ENCODE peak calls at places on chromosomes 1 and 21, in four cellular contexts. C is endothelial cell of umbilical vein, V is HL-60, P is GM23248. T is an unnamed sample.

GRCh38 chr1:78833491-78833890 is 173.0 kb downstream of the ADGRL4 start:
- DNase-seq in C (peak), V (no peak), P (peak), T (no peak)

GRCh38 chr21:42621828-42622199 is 31.6 kb upstream of the PDE9A start:
- DNase-seq in C (no peak), V (no peak), P (no peak), T (no peak)

GRCh38 chr1:158999301-159000069 is 10.2 kb upstream of the IFI16 start:
- DNase-seq in C (peak), V (no peak), P (peak), T (peak)

GRCh38 chr1:159429074-159429861 is 2.7 kb upstream of the OR10J4 start:
- DNase-seq in C (peak), V (no peak), P (peak), T (no peak)

GRCh38 chr1:109639841-109640184 is 16.1 kb upstream of the GSTM4 start:
- DNase-seq in C (no peak), V (peak), P (no peak), T (no peak)

GRCh38 chr1:162906485-162906884 is 45.5 kb upstream of the CCDC190 start:
- DNase-seq in C (no peak), V (no peak), P (no peak), T (no peak)

GRCh38 chr1:185917646-185918045 is 183.5 kb downstream of the HMCN1 start:
- DNase-seq in C (peak), V (no peak), P (peak), T (no peak)

GRCh38 chr1:43527111-43527878 is 3.4 kb upstream of the PTPRF start:
- DNase-seq in C (no peak), V (no peak), P (no peak), T (no peak)

GRCh38 chr1:84834419-84835064 is 58.5 kb downstream of the LPAR3 start:
- DNase-seq in C (peak), V (no peak), P (peak), T (no peak)

GRCh38 chr1:110148961-110149360 is 1.3 kb upstream of the SLC6A17 start:
- DNase-seq in C (no peak), V (no peak), P (peak), T (no peak)

GRCh38 chr1:67535474-67535873 is 105.3 kb upstream of the SERBP1 start:
- DNase-seq in C (peak), V (peak), P (peak), T (peak)

GRCh38 chr1:108639899-108640560 is 20.9 kb downstream of the HENMT1 start:
- DNase-seq in C (no peak), V (no peak), P (no peak), T (no peak)

GRCh38 chr1:160291248-160292220 is 6.6 kb upstream of the PEX19 start:
- DNase-seq in C (peak), V (peak), P (peak), T (peak)

GRCh38 chr1:31010081-31010989 is 55.2 kb downstream of the PUM1 start:
- DNase-seq in C (no peak), V (no peak), P (peak), T (no peak)

GRCh38 chr21:42220138-42220701 is 1.3 kb downstream of the ABCG1 start:
- DNase-seq in C (peak), V (peak), P (peak), T (peak)

GRCh38 chr1:221263831-221264767 is 384.9 kb downstream of the HLX start:
- DNase-seq in C (peak), V (peak), P (peak), T (peak)

GRCh38 chr1:10850026-10850425 is 53.6 kb upstream of the CASZ1 start:
- DNase-seq in C (no peak), V (no peak), P (no peak), T (no peak)

GRCh38 chr1:194277927-194278326 is 1091.5 kb upstream of the B3GALT2 start:
- DNase-seq in C (no peak), V (no peak), P (no peak), T (no peak)

GRCh38 chr1:230087034-230087721 is 20.1 kb downstream of the GALNT2 start:
- DNase-seq in C (no peak), V (peak), P (no peak), T (no peak)

GRCh38 chr1:41728403-41729202 is 190.1 kb downstream of the HIVEP3 start:
- DNase-seq in C (no peak), V (peak), P (no peak), T (peak)

GRCh38 chr1:41733021-41733420 is 185.7 kb downstream of the HIVEP3 start:
- DNase-seq in C (no peak), V (no peak), P (no peak), T (no peak)

GRCh38 chr1:41733725-41734124 is 185.0 kb downstream of the HIVEP3 start:
- DNase-seq in C (no peak), V (no peak), P (no peak), T (no peak)

GRCh38 chr1:41731631-41732030 is 187.1 kb downstream of the HIVEP3 start:
- DNase-seq in C (no peak), V (peak), P (no peak), T (no peak)

DNA sequence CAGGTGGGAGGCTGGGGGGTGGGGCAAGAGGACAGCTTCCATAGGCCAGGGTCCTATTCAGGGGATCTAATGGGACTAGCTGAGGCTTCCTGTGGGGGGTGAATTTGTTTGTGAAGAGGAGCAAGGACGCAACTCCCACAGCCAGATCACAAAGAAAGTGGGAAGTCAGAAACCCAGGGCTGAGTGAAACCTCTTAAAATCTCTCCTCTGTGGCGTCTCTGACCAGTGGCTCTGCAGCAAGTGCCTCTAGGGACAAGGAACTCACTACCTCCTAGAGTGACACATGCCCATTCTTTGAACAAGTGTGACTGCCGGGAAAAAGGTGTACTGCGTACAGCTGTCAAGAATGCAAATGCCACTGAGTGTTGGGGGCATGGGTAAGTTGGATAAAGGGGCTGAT is 187.9 kb downstream of the HIVEP3 start:
- DNase-seq in C (no peak), V (no peak), P (no peak), T (no peak)
- H3K27ac ChIP-seq in C (no peak), V (no peak), P (no peak), T (no peak)

DNA sequence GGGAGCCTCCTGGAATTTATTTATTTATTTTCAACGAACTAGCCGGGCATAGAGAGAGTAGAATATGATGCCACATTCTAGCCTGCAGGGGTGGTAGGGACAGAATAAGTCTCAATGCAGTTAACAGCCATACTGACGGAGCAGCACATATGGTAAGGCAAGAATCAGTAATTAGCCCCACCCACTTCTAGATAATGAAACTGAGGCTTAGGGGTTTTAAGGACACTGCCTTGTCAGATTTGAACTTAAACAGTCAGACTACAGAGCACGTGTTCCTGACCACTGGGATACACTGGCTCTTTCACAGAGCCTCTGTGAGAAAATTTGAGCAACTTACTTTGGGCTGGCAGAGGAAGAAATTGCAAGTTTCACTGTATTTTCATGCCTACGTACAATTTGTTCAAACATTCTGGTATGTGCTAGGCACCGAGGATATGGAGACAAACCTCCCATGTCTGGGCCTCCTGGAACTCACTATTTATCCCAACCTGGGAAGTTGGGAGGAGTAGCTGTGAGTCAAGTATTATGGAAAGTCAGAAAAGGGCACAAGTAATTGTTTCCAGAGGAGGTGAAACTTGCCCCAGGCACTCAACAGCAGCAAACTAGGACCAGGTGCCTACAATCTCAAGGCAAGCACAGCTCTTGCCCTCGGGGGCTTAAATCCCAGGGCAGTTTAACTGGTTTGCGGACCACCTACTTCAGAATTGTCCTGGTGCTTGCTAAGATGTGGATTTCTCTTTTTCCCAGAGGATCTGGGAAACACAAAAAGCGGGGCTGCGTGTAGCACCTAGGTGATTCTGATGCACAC is 1.6 kb upstream of the CLIC4 start:
- DNase-seq in C (peak), V (no peak), P (peak), T (no peak)
- H3K27ac ChIP-seq in C (no peak), V (no peak), P (peak), T (peak)

GRCh38 chr1:42108309-42108708 is 44.9 kb upstream of the GUCA2B start:
- DNase-seq in C (no peak), V (no peak), P (no peak), T (no peak)
- H3K27ac ChIP-seq in C (no peak), V (no peak), P (no peak), T (no peak)

DNA sequence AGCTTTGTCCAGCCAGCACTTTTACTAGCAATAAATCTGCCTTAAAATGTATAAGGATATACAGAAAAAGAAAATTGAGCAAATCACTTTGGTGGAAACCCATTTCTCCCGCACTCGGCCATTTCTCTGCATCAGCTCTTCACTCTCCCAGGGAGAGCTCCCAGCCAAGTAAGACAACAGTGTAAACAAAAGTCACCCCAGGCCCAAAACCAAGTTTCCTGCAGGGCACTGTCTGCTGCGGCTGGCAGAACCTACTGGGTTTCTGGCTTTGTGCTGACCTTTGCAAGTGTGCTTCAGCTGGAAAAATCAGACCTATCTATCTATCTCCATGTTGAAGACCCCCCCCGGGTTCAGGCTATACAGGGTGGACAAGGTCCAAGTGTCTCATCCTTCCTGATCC is 476.7 kb upstream of the CAMK1G start:
- DNase-seq in C (no peak), V (no peak), P (no peak), T (no peak)
- H3K27ac ChIP-seq in C (no peak), V (no peak), P (no peak), T (no peak)

GRCh38 chr1:183444243-183444642 is 26.1 kb upstream of the NMNAT2 start:
- DNase-seq in C (peak), V (no peak), P (peak), T (no peak)
- H3K27ac ChIP-seq in C (no peak), V (no peak), P (no peak), T (no peak)

GRCh38 chr1:225409051-225409450 is 18.8 kb downstream of the LBR start:
- DNase-seq in C (no peak), V (no peak), P (no peak), T (no peak)

GRCh38 chr1:225406976-225407725 is 20.7 kb downstream of the LBR start:
- DNase-seq in C (no peak), V (no peak), P (no peak), T (no peak)

GRCh38 chr1:225410036-225410435 is 17.8 kb downstream of the LBR start:
- DNase-seq in C (no peak), V (no peak), P (no peak), T (no peak)

GRCh38 chr1:225407755-225408154 is 20.1 kb downstream of the LBR start:
- DNase-seq in C (no peak), V (no peak), P (no peak), T (no peak)

GRCh38 chr1:225408249-225408648 is 19.6 kb downstream of the LBR start:
- DNase-seq in C (no peak), V (no peak), P (no peak), T (no peak)
- H3K27ac ChIP-seq in C (no peak), V (no peak), P (no peak), T (no peak)

GRCh38 chr1:35894183-35894582 is 11.2 kb downstream of the AGO1 start:
- DNase-seq in C (no peak), V (peak), P (no peak), T (no peak)
- H3K27ac ChIP-seq in C (no peak), V (peak), P (no peak), T (no peak)

GRCh38 chr1:106924360-106924759 is 132.1 kb upstream of the PRMT6 start:
- DNase-seq in C (no peak), V (no peak), P (peak), T (no peak)

GRCh38 chr1:106925750-106926149 is 130.7 kb upstream of the PRMT6 start:
- DNase-seq in C (no peak), V (no peak), P (no peak), T (no peak)

GRCh38 chr1:106921186-106921585 is 135.3 kb upstream of the PRMT6 start:
- DNase-seq in C (no peak), V (no peak), P (peak), T (no peak)

DNA sequence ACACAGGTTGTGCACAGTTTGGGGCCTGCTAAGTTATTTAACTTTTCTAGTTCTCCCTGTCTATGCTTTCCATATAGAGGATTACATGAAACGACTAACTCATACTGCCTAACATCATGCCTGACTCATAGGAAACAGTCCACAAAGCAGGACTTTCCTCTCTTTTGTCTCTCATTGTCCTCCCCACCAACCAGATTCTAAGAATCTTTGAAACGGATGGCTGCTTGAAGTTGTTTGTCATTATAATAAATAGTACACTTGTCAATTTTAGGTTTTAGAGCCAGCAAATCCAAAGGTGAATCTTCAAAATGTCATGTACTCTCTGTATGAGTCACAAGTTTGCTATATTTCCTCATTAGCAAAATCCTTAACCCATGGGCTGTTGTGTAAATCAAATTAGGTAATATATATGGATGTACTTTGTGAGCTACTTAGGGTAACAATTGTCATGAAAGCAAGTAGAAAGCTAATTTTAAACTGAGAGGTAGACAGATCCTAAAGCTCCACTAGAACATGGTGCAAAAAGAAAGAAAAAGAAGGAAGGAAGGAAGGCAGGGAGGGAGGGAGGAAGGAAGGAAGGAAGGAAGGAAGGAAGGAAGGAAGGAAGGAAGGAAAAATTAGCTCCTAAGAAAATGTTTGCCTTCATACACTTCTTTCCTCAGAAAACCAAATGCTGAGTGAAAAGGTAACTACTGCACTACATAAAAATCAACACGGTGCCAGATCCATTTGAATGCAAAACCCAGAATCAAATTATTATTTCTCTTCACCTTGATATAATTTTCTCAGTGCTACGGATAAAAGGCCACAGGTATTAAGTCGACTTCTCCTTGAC is 129.5 kb upstream of the PRMT6 start:
- DNase-seq in C (no peak), V (no peak), P (peak), T (no peak)
- H3K27ac ChIP-seq in C (no peak), V (no peak), P (no peak), T (no peak)